ENCODE peak calls at places on chromosomes 2 and 18, in four cellular contexts. Z is H9, Q is H1, W is IMR-90. K is an unnamed sample.

GRCh38 chr2:134932864-134933526 is 14.4 kb downstream of the CCNT2 start:
- DNase-seq in Z (no peak), Q (no peak), W (no peak), K (no peak)

GRCh38 chr2:30871980-30872789 is 64.9 kb upstream of the CAPN13 start:
- DNase-seq in Z (no peak), Q (peak; percentile 23), W (no peak), K (peak; percentile 74)

GRCh38 chr2:60725466-60725865 is 30.6 kb upstream of the PAPOLG start:
- DNase-seq in Z (no peak), Q (no peak), W (no peak), K (no peak)

GRCh38 chr2:37376421-37377186 is 32.2 kb downstream of the QPCT start:
- DNase-seq in Z (no peak), Q (no peak), W (peak; percentile 94), K (no peak)

GRCh38 chr2:229492034-229492433 is 220.9 kb upstream of the PID1 start:
- DNase-seq in Z (no peak), Q (no peak), W (no peak), K (no peak)

GRCh38 chr18:25089470-25089869 is 262.5 kb downstream of the ZNF521 start:
- DNase-seq in Z (no peak), Q (no peak), W (no peak), K (no peak)

GRCh38 chr2:144924827-144925226 is 404.9 kb upstream of the ZEB2 start:
- DNase-seq in Z (no peak), Q (no peak), W (no peak), K (no peak)

GRCh38 chr2:18742382-18742781 is 153.0 kb upstream of the NT5C1B start:
- DNase-seq in Z (peak; percentile 38), Q (no peak), W (no peak), K (peak; percentile 17)

GRCh38 chr2:84963692-84964405 is 7.1 kb upstream of the KCMF1 start:
- DNase-seq in Z (no peak), Q (no peak), W (peak; percentile 97), K (no peak)

GRCh38 chr2:165571477-165571876 is 102.0 kb downstream of the CSRNP3 start:
- DNase-seq in Z (no peak), Q (no peak), W (no peak), K (no peak)

GRCh38 chr2:67041051-67041450 is 356.1 kb upstream of the ETAA1 start:
- DNase-seq in Z (no peak), Q (no peak), W (no peak), K (no peak)

GRCh38 chr18:46916551-46917107 is 678 bp downstream of the PIAS2 start:
- DNase-seq in Z (peak; percentile 39), Q (no peak), W (peak; percentile 36), K (peak; percentile 54)

GRCh38 chr18:9993846-9994660 is 80.2 kb downstream of the VAPA start:
- DNase-seq in Z (no peak), Q (no peak), W (no peak), K (no peak)

GRCh38 chr2:224837066-224837465 is 120.9 kb upstream of the CCDC195 start:
- DNase-seq in Z (no peak), Q (no peak), W (no peak), K (no peak)

GRCh38 chr2:98372121-98372520 is 25.9 kb downstream of the CNGA3 start:
- DNase-seq in Z (no peak), Q (no peak), W (no peak), K (peak; percentile 76)

GRCh38 chr2:198880421-198880820 is 577.3 kb downstream of the SATB2 start:
- DNase-seq in Z (no peak), Q (no peak), W (no peak), K (no peak)

GRCh38 chr2:145811467-145812162 is 1291.7 kb upstream of the ZEB2 start:
- DNase-seq in Z (no peak), Q (no peak), W (peak; percentile 32), K (no peak)

GRCh38 chr2:64592994-64593655 is 60.6 kb downstream of the SERTAD2 start:
- DNase-seq in Z (no peak), Q (no peak), W (peak; percentile 21), K (no peak)

GRCh38 chr2:60213865-60214657 is 339.4 kb downstream of the BCL11A start:
- DNase-seq in Z (no peak), Q (no peak), W (no peak), K (peak; percentile 67)

GRCh38 chr2:104412384-104412783 is 441.5 kb upstream of the POU3F3 start:
- DNase-seq in Z (no peak), Q (no peak), W (no peak), K (peak; percentile 55)

GRCh38 chr2:96336104-96336775 is 674 bp downstream of the NCAPH start:
- DNase-seq in Z (no peak), Q (no peak), W (no peak), K (no peak)

GRCh38 chr2:200814276-200814815 is 2.6 kb downstream of the BZW1 start:
- DNase-seq in Z (no peak), Q (no peak), W (no peak), K (no peak)

GRCh38 chr2:141068053-141068682 is 1062.6 kb downstream of the LRP1B start:
- DNase-seq in Z (no peak), Q (no peak), W (no peak), K (peak; percentile 13)
- H3K56ac ChIP-seq in Z (no peak overlapping the region), Q (no peak overlapping the region), W (no peak overlapping the region), K (no peak overlapping the region)

GRCh38 chr2:10253596-10254372 is 48.9 kb upstream of the HPCAL1 start:
- DNase-seq in Z (no peak), Q (no peak), W (no peak), K (peak; percentile 68)

GRCh38 chr2:10255189-10256030 is 47.3 kb upstream of the HPCAL1 start:
- DNase-seq in Z (no peak), Q (no peak), W (no peak), K (no peak)

GRCh38 chr2:10252651-10253050 is 50.1 kb upstream of the HPCAL1 start:
- DNase-seq in Z (no peak), Q (no peak), W (no peak), K (peak; percentile 57)

GRCh38 chr2:10256031-10256524 is 46.6 kb upstream of the HPCAL1 start:
- DNase-seq in Z (no peak), Q (no peak), W (no peak), K (no peak)

DNA sequence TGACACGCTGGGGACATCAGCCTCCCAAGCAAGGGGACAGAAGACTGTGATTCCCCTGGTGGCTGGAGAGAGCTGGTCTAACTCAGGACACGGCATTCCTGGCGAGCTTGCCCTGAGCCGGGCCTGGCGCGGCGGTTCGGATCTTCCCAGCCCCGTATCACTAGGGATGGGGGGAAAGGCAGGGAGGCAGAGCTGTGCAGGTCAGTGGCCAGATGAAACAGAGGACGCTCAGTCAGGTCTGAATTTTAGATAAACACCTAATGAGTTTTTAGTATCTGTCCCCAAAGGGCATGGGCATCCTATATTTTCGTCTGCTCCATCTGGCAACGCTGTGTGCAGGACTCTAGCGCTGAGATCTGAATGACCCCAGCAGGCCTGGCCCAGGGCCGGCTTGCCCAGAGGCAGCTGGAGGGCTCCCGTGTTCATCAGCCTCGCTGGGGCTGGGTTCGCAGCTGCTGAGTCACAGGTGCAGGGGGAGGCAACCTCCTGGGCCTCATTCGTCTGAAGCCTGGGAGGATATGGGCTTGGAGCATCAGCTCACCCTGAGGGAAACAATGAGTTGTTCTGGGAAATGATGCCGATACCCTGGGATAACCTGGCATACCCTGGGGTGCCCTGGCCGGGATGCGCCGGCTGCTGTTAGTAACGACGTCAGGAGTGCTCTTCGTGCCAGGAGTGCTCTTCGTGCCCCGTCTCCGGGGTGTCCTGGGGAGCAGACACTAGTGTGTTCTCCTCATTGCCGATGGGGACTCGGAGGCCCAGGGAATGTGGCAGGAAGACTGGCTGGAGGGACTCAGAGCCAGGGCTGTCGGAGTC is 48.1 kb upstream of the HPCAL1 start:
- DNase-seq in Z (no peak), Q (no peak), W (peak; percentile 30), K (peak; percentile 57)
- H3K56ac ChIP-seq in Z (no peak overlapping the region), Q (no peak overlapping the region), W (no peak overlapping the region), K (no peak overlapping the region)

GRCh38 chr2:162972383-162972782 is 133.8 kb upstream of the KCNH7 start:
- DNase-seq in Z (no peak), Q (no peak), W (no peak), K (no peak)
- H3K56ac ChIP-seq in Z (no peak overlapping the region), Q (no peak overlapping the region), W (no peak overlapping the region), K (no peak overlapping the region)

DNA sequence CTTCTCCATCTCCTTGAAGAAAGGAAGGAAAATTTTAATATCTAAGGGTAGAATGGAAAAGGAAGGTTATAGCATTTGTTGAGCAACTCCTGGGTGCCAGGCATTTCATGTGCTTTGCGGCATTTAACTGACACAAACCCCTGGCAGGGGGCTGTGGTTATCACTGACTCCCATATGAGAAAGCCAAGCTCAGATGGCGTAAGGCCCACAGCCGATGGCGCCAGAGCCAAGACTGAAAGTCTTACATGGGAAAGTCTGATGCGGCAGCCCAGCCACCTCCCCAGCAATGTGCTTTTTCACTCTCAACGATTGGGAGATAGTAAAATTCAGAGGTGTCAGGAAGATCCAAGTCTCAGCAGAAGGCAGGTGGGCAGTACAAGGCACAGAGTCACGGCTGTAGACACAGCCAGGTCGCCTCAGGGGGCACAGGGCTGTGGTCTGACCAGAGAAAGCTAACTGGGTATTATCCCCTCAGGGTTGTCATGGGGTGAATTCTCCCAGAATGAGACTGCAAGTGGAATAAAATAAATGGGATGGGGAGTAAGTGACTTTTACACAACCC is 324.2 kb upstream of the NCKAP5 start:
- DNase-seq in Z (no peak), Q (no peak), W (no peak), K (no peak)
- H3K56ac ChIP-seq in Z (no peak overlapping the region), Q (no peak overlapping the region), W (no peak overlapping the region), K (no peak overlapping the region)

DNA sequence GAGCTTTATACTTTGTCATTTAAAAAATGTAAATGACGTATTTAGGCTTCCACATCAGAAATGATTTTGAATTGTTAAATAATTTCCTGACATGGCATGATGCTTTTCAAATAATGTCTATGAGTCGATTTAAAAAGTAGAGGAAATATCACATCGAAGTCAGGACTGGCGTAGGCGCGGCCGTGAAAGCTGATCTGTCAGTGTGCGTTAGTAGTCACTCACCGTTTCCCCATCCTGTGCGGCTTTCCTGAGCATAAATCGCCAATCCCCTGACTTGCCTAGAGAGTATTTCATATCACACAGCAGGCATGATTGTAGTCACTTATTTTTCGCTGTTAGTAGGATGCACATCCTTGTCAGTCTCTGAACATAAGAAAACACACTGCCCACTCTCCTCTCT is 843.1 kb downstream of the SOCS6 start:
- DNase-seq in Z (no peak), Q (no peak), W (no peak), K (no peak)
- H3K56ac ChIP-seq in Z (no peak overlapping the region), Q (no peak overlapping the region), W (no peak overlapping the region), K (no peak overlapping the region)

GRCh38 chr2:237725661-237726060 is 72.9 kb upstream of the RBM44 start:
- DNase-seq in Z (no peak), Q (no peak), W (no peak), K (no peak)
- H3K56ac ChIP-seq in Z (no peak overlapping the region), Q (no peak overlapping the region), W (no peak overlapping the region), K (no peak overlapping the region)

GRCh38 chr18:6628189-6628588 is 101.3 kb upstream of the ARHGAP28 start:
- DNase-seq in Z (no peak), Q (no peak), W (no peak), K (no peak)

GRCh38 chr18:6626457-6626856 is 103.1 kb upstream of the ARHGAP28 start:
- DNase-seq in Z (no peak), Q (no peak), W (no peak), K (no peak)

GRCh38 chr18:6633370-6633769 is 96.1 kb upstream of the ARHGAP28 start:
- DNase-seq in Z (peak; percentile 66), Q (peak; percentile 36), W (no peak), K (peak; percentile 60)

GRCh38 chr18:6627621-6628020 is 101.9 kb upstream of the ARHGAP28 start:
- DNase-seq in Z (no peak), Q (no peak), W (peak; percentile 37), K (no peak)

GRCh38 chr18:6629635-6630140 is 99.8 kb upstream of the ARHGAP28 start:
- DNase-seq in Z (no peak), Q (no peak), W (peak; percentile 88), K (no peak)
- H3K56ac ChIP-seq in Z (no peak overlapping the region), Q (no peak overlapping the region), W (no peak overlapping the region), K (no peak overlapping the region)

K was measured in mesendoderm.